ENCODE peak calls at places on chromosomes 6 and 20, in seven cellular contexts. One of them, this sample, is unnamed.

GRCh38 chr6:12947191-12947795 is 230.7 kb downstream of the PHACTR1 start:
- DNase-seq in ELR: no peak
- DNase-seq in astrocyte: no peak
- DNase-seq in fibroblast of gingiva: no peak
- DNase-seq in DMS 273 treated with DMSO at 0.1 percent for 48 hours: no peak
- DNase-seq in aorta: no peak
- DNase-seq in T-cell: no peak
- DNase-seq in this sample: no peak

GRCh38 chr6:75934643-75935472 is 137.6 kb downstream of the IMPG1 start:
- DNase-seq in ELR: peak
- DNase-seq in astrocyte: peak
- DNase-seq in fibroblast of gingiva: peak
- DNase-seq in DMS 273 treated with DMSO at 0.1 percent for 48 hours: peak
- DNase-seq in aorta: no peak
- DNase-seq in T-cell: peak
- DNase-seq in this sample: peak

GRCh38 chr20:62710221-62710885 is 1.7 kb downstream of the NTSR1 start:
- DNase-seq in ELR: no peak
- DNase-seq in astrocyte: no peak
- DNase-seq in fibroblast of gingiva: no peak
- DNase-seq in DMS 273 treated with DMSO at 0.1 percent for 48 hours: no peak
- DNase-seq in aorta: no peak
- DNase-seq in T-cell: no peak
- DNase-seq in this sample: no peak

GRCh38 chr6:107491791-107492674 is 2.1 kb downstream of the SOBP start:
- DNase-seq in ELR: peak
- DNase-seq in astrocyte: peak
- DNase-seq in fibroblast of gingiva: peak
- DNase-seq in DMS 273 treated with DMSO at 0.1 percent for 48 hours: peak
- DNase-seq in aorta: no peak
- DNase-seq in T-cell: no peak
- DNase-seq in this sample: no peak

GRCh38 chr6:163712569-163712966 is 298.1 kb downstream of the QKI start:
- DNase-seq in ELR: no peak
- DNase-seq in astrocyte: no peak
- DNase-seq in fibroblast of gingiva: no peak
- DNase-seq in DMS 273 treated with DMSO at 0.1 percent for 48 hours: no peak
- DNase-seq in aorta: no peak
- DNase-seq in T-cell: no peak
- DNase-seq in this sample: no peak

GRCh38 chr6:33749401-33749800 is 2.7 kb upstream of the IP6K3 start:
- DNase-seq in ELR: no peak
- DNase-seq in astrocyte: no peak
- DNase-seq in fibroblast of gingiva: no peak
- DNase-seq in DMS 273 treated with DMSO at 0.1 percent for 48 hours: no peak
- DNase-seq in aorta: no peak
- DNase-seq in T-cell: no peak
- DNase-seq in this sample: no peak

GRCh38 chr6:31165986-31166385 is 4.5 kb downstream of the POU5F1 start:
- DNase-seq in ELR: no peak
- DNase-seq in astrocyte: no peak
- DNase-seq in fibroblast of gingiva: no peak
- DNase-seq in DMS 273 treated with DMSO at 0.1 percent for 48 hours: no peak
- DNase-seq in aorta: no peak
- DNase-seq in T-cell: no peak
- DNase-seq in this sample: no peak

GRCh38 chr20:5658897-5659296 is 91.3 kb upstream of the SHLD1 start:
- DNase-seq in ELR: peak
- DNase-seq in astrocyte: peak
- DNase-seq in fibroblast of gingiva: peak
- DNase-seq in DMS 273 treated with DMSO at 0.1 percent for 48 hours: peak
- DNase-seq in aorta: peak
- DNase-seq in T-cell: peak
- DNase-seq in this sample: peak

GRCh38 chr20:11852801-11853200 is 64.9 kb upstream of the BTBD3 start:
- DNase-seq in ELR: peak
- DNase-seq in astrocyte: no peak
- DNase-seq in fibroblast of gingiva: no peak
- DNase-seq in DMS 273 treated with DMSO at 0.1 percent for 48 hours: no peak
- DNase-seq in aorta: no peak
- DNase-seq in T-cell: no peak
- DNase-seq in this sample: peak

GRCh38 chr6:111487656-111488055 is 4.6 kb upstream of the REV3L start:
- DNase-seq in ELR: peak
- DNase-seq in astrocyte: peak
- DNase-seq in fibroblast of gingiva: peak
- DNase-seq in DMS 273 treated with DMSO at 0.1 percent for 48 hours: no peak
- DNase-seq in aorta: no peak
- DNase-seq in T-cell: no peak
- DNase-seq in this sample: peak

GRCh38 chr20:34824861-34825529 is 456 bp downstream of the NCOA6 start:
- DNase-seq in ELR: peak
- DNase-seq in astrocyte: peak
- DNase-seq in fibroblast of gingiva: peak
- DNase-seq in DMS 273 treated with DMSO at 0.1 percent for 48 hours: no peak
- DNase-seq in aorta: peak
- DNase-seq in T-cell: peak
- DNase-seq in this sample: no peak

GRCh38 chr6:55130806-55131324 is 43.5 kb upstream of the HCRTR2 start:
- DNase-seq in ELR: no peak
- DNase-seq in astrocyte: no peak
- DNase-seq in fibroblast of gingiva: no peak
- DNase-seq in DMS 273 treated with DMSO at 0.1 percent for 48 hours: no peak
- DNase-seq in aorta: no peak
- DNase-seq in T-cell: no peak
- DNase-seq in this sample: no peak

GRCh38 chr6:302760-303159 is 10.5 kb downstream of the DUSP22 start:
- DNase-seq in ELR: no peak
- DNase-seq in astrocyte: no peak
- DNase-seq in fibroblast of gingiva: no peak
- DNase-seq in DMS 273 treated with DMSO at 0.1 percent for 48 hours: no peak
- DNase-seq in aorta: no peak
- DNase-seq in T-cell: no peak
- DNase-seq in this sample: no peak

GRCh38 chr6:74551896-74552295 is 654.0 kb downstream of the COL12A1 start:
- DNase-seq in ELR: no peak
- DNase-seq in astrocyte: peak
- DNase-seq in fibroblast of gingiva: peak
- DNase-seq in DMS 273 treated with DMSO at 0.1 percent for 48 hours: no peak
- DNase-seq in aorta: no peak
- DNase-seq in T-cell: no peak
- DNase-seq in this sample: no peak

GRCh38 chr6:43838276-43839036 is 68.4 kb downstream of the VEGFA start:
- DNase-seq in ELR: peak
- DNase-seq in astrocyte: peak
- DNase-seq in fibroblast of gingiva: peak
- DNase-seq in DMS 273 treated with DMSO at 0.1 percent for 48 hours: no peak
- DNase-seq in aorta: no peak
- DNase-seq in T-cell: no peak
- DNase-seq in this sample: peak

GRCh38 chr20:17835941-17836861 is 132.4 kb downstream of the SNX5 start:
- DNase-seq in ELR: peak
- DNase-seq in astrocyte: peak
- DNase-seq in fibroblast of gingiva: peak
- DNase-seq in DMS 273 treated with DMSO at 0.1 percent for 48 hours: no peak
- DNase-seq in aorta: peak
- DNase-seq in T-cell: no peak
- DNase-seq in this sample: no peak

GRCh38 chr6:132320007-132320406 is 81.3 kb downstream of the MOXD1 start:
- DNase-seq in ELR: peak
- DNase-seq in astrocyte: peak
- DNase-seq in fibroblast of gingiva: peak
- DNase-seq in DMS 273 treated with DMSO at 0.1 percent for 48 hours: no peak
- DNase-seq in aorta: no peak
- DNase-seq in T-cell: no peak
- DNase-seq in this sample: peak

GRCh38 chr20:235891-236290 is 8.8 kb downstream of the DEFB129 start:
- DNase-seq in ELR: peak
- DNase-seq in astrocyte: no peak
- DNase-seq in fibroblast of gingiva: peak
- DNase-seq in DMS 273 treated with DMSO at 0.1 percent for 48 hours: no peak
- DNase-seq in aorta: no peak
- DNase-seq in T-cell: no peak
- DNase-seq in this sample: peak

GRCh38 chr6:11766589-11767450 is 11.8 kb downstream of the ADTRP start:
- DNase-seq in ELR: peak
- DNase-seq in astrocyte: peak
- DNase-seq in fibroblast of gingiva: peak
- DNase-seq in DMS 273 treated with DMSO at 0.1 percent for 48 hours: no peak
- DNase-seq in aorta: no peak
- DNase-seq in T-cell: no peak
- DNase-seq in this sample: peak

GRCh38 chr6:78629154-78629721 is 238.1 kb upstream of the IRAK1BP1 start:
- DNase-seq in ELR: peak
- DNase-seq in astrocyte: no peak
- DNase-seq in fibroblast of gingiva: peak
- DNase-seq in DMS 273 treated with DMSO at 0.1 percent for 48 hours: no peak
- DNase-seq in aorta: no peak
- DNase-seq in T-cell: no peak
- DNase-seq in this sample: no peak

GRCh38 chr6:41736800-41737555 is 1.6 kb upstream of the TFEB start:
- DNase-seq in ELR: no peak
- DNase-seq in astrocyte: no peak
- DNase-seq in fibroblast of gingiva: no peak
- DNase-seq in DMS 273 treated with DMSO at 0.1 percent for 48 hours: no peak
- DNase-seq in aorta: no peak
- DNase-seq in T-cell: no peak
- DNase-seq in this sample: no peak

This sample was measured in bronchial epithelial cell.